ENCODE peak calls at places on chromosomes 11 and 22, in ten cellular contexts. One of them, this sample, is unnamed.

GRCh38 chr22:37330200-37331033 is 48.1 kb downstream of the CYTH4 start:
- DNase-seq in B cell: no peak
- DNase-seq in left lung: peak; percentile 43
- DNase-seq in SW480: no peak
- DNase-seq in NCI-H2029: peak; percentile 26
- DNase-seq in LHCN-M2: peak; percentile 68
- DNase-seq in activated CD8-positive, alpha-beta memory T cell treated with anti-CD3 and anti-CD28 coated beads for 48 hours: no peak
- DNase-seq in BJ: no peak
- DNase-seq in NCI-H1105: peak; percentile 78
- DNase-seq in activated CD4-positive, alpha-beta T cell treated with anti-CD3 and anti-CD28 coated beads, Interleukin-2, amount 10 ng/mL, durations not matched to agents 7 days and 5 days: peak; percentile 50
- DNase-seq in this sample: peak; percentile 87

GRCh38 chr22:22554324-22555284 is 4.5 kb downstream of the PRAME start:
- DNase-seq in B cell: no peak
- DNase-seq in activated CD4-positive, alpha-beta T cell treated with anti-CD3 and anti-CD28 coated beads, Interleukin-2, amount 10 ng/mL, durations not matched to agents 7 days and 5 days: no peak
- DNase-seq in LHCN-M2: no peak
- DNase-seq in NCI-H1105: no peak
- DNase-seq in SW480: no peak
- DNase-seq in activated CD8-positive, alpha-beta memory T cell treated with anti-CD3 and anti-CD28 coated beads for 48 hours: no peak
- DNase-seq in left lung: no peak
- DNase-seq in NCI-H2029: no peak
- DNase-seq in BJ: no peak
- DNase-seq in this sample: no peak

GRCh38 chr11:31967404-31967950 is 123.4 kb upstream of the RCN1 start:
- DNase-seq in LHCN-M2: no peak
- DNase-seq in left lung: no peak
- DNase-seq in B cell: no peak
- DNase-seq in activated CD8-positive, alpha-beta memory T cell treated with anti-CD3 and anti-CD28 coated beads for 48 hours: no peak
- DNase-seq in BJ: no peak
- DNase-seq in NCI-H1105: no peak
- DNase-seq in activated CD4-positive, alpha-beta T cell treated with anti-CD3 and anti-CD28 coated beads, Interleukin-2, amount 10 ng/mL, durations not matched to agents 7 days and 5 days: no peak
- DNase-seq in SW480: no peak
- DNase-seq in NCI-H2029: no peak
- DNase-seq in this sample: no peak

GRCh38 chr11:64457416-64458010 is 98.6 kb downstream of the RPS6KA4 start:
- DNase-seq in LHCN-M2: no peak
- DNase-seq in BJ: no peak
- DNase-seq in activated CD8-positive, alpha-beta memory T cell treated with anti-CD3 and anti-CD28 coated beads for 48 hours: no peak
- DNase-seq in NCI-H2029: no peak
- DNase-seq in B cell: no peak
- DNase-seq in NCI-H1105: no peak
- DNase-seq in SW480: no peak
- DNase-seq in activated CD4-positive, alpha-beta T cell treated with anti-CD3 and anti-CD28 coated beads, Interleukin-2, amount 10 ng/mL, durations not matched to agents 7 days and 5 days: no peak
- DNase-seq in left lung: no peak
- DNase-seq in this sample: no peak

GRCh38 chr11:102197759-102198158 is 87.5 kb downstream of the YAP1 start:
- DNase-seq in activated CD4-positive, alpha-beta T cell treated with anti-CD3 and anti-CD28 coated beads, Interleukin-2, amount 10 ng/mL, durations not matched to agents 7 days and 5 days: no peak
- DNase-seq in SW480: no peak
- DNase-seq in activated CD8-positive, alpha-beta memory T cell treated with anti-CD3 and anti-CD28 coated beads for 48 hours: no peak
- DNase-seq in LHCN-M2: no peak
- DNase-seq in B cell: no peak
- DNase-seq in BJ: no peak
- DNase-seq in NCI-H2029: no peak
- DNase-seq in NCI-H1105: no peak
- DNase-seq in left lung: no peak
- DNase-seq in this sample: no peak

GRCh38 chr22:36467946-36468345 is 13.5 kb downstream of the TXN2 start:
- DNase-seq in NCI-H2029: no peak
- DNase-seq in activated CD4-positive, alpha-beta T cell treated with anti-CD3 and anti-CD28 coated beads, Interleukin-2, amount 10 ng/mL, durations not matched to agents 7 days and 5 days: no peak
- DNase-seq in NCI-H1105: no peak
- DNase-seq in B cell: no peak
- DNase-seq in left lung: no peak
- DNase-seq in activated CD8-positive, alpha-beta memory T cell treated with anti-CD3 and anti-CD28 coated beads for 48 hours: no peak
- DNase-seq in SW480: peak; percentile 93
- DNase-seq in LHCN-M2: peak; percentile 97
- DNase-seq in BJ: peak; percentile 60
- DNase-seq in this sample: no peak

GRCh38 chr11:20529757-20530156 is 69.7 kb upstream of the SLC6A5 start:
- DNase-seq in BJ: no peak
- DNase-seq in LHCN-M2: no peak
- DNase-seq in NCI-H1105: no peak
- DNase-seq in activated CD8-positive, alpha-beta memory T cell treated with anti-CD3 and anti-CD28 coated beads for 48 hours: no peak
- DNase-seq in activated CD4-positive, alpha-beta T cell treated with anti-CD3 and anti-CD28 coated beads, Interleukin-2, amount 10 ng/mL, durations not matched to agents 7 days and 5 days: no peak
- DNase-seq in SW480: no peak
- DNase-seq in B cell: no peak
- DNase-seq in NCI-H2029: no peak
- DNase-seq in left lung: no peak
- DNase-seq in this sample: no peak

GRCh38 chr11:68215087-68215445 is 2.0 kb upstream of the KMT5B start:
- DNase-seq in SW480: peak; percentile 31
- DNase-seq in activated CD4-positive, alpha-beta T cell treated with anti-CD3 and anti-CD28 coated beads, Interleukin-2, amount 10 ng/mL, durations not matched to agents 7 days and 5 days: no peak
- DNase-seq in BJ: no peak
- DNase-seq in left lung: no peak
- DNase-seq in LHCN-M2: no peak
- DNase-seq in activated CD8-positive, alpha-beta memory T cell treated with anti-CD3 and anti-CD28 coated beads for 48 hours: no peak
- DNase-seq in NCI-H2029: no peak
- DNase-seq in NCI-H1105: no peak
- DNase-seq in B cell: peak; percentile 42
- DNase-seq in this sample: no peak

GRCh38 chr11:132992838-132993680 is 539.2 kb downstream of the OPCML start:
- DNase-seq in BJ: no peak
- DNase-seq in activated CD4-positive, alpha-beta T cell treated with anti-CD3 and anti-CD28 coated beads, Interleukin-2, amount 10 ng/mL, durations not matched to agents 7 days and 5 days: no peak
- DNase-seq in SW480: peak; percentile 10
- DNase-seq in left lung: no peak
- DNase-seq in B cell: no peak
- DNase-seq in NCI-H2029: no peak
- DNase-seq in LHCN-M2: no peak
- DNase-seq in NCI-H1105: peak; percentile 71
- DNase-seq in activated CD8-positive, alpha-beta memory T cell treated with anti-CD3 and anti-CD28 coated beads for 48 hours: no peak
- DNase-seq in this sample: no peak

GRCh38 chr11:116224154-116224888 is 548.5 kb downstream of the BUD13 start:
- DNase-seq in SW480: peak; percentile 49
- DNase-seq in activated CD4-positive, alpha-beta T cell treated with anti-CD3 and anti-CD28 coated beads, Interleukin-2, amount 10 ng/mL, durations not matched to agents 7 days and 5 days: peak; percentile 43
- DNase-seq in activated CD8-positive, alpha-beta memory T cell treated with anti-CD3 and anti-CD28 coated beads for 48 hours: no peak
- DNase-seq in left lung: no peak
- DNase-seq in BJ: no peak
- DNase-seq in NCI-H2029: peak; percentile 11
- DNase-seq in NCI-H1105: peak; percentile 72
- DNase-seq in B cell: peak; percentile 20
- DNase-seq in LHCN-M2: peak; percentile 27
- DNase-seq in this sample: peak; percentile 45

GRCh38 chr11:66595245-66595904 is 2.4 kb downstream of the CCS start:
- DNase-seq in left lung: peak; percentile 4
- DNase-seq in SW480: no peak
- DNase-seq in BJ: no peak
- DNase-seq in NCI-H2029: no peak
- DNase-seq in NCI-H1105: peak; percentile 17
- DNase-seq in LHCN-M2: no peak
- DNase-seq in activated CD8-positive, alpha-beta memory T cell treated with anti-CD3 and anti-CD28 coated beads for 48 hours: no peak
- DNase-seq in activated CD4-positive, alpha-beta T cell treated with anti-CD3 and anti-CD28 coated beads, Interleukin-2, amount 10 ng/mL, durations not matched to agents 7 days and 5 days: no peak
- DNase-seq in B cell: no peak
- DNase-seq in this sample: no peak

GRCh38 chr22:32423664-32424063 is 11.6 kb upstream of the RTCB start:
- DNase-seq in BJ: no peak
- DNase-seq in B cell: no peak
- DNase-seq in NCI-H2029: no peak
- DNase-seq in activated CD4-positive, alpha-beta T cell treated with anti-CD3 and anti-CD28 coated beads, Interleukin-2, amount 10 ng/mL, durations not matched to agents 7 days and 5 days: no peak
- DNase-seq in activated CD8-positive, alpha-beta memory T cell treated with anti-CD3 and anti-CD28 coated beads for 48 hours: no peak
- DNase-seq in SW480: no peak
- DNase-seq in left lung: no peak
- DNase-seq in NCI-H1105: no peak
- DNase-seq in LHCN-M2: no peak
- DNase-seq in this sample: no peak

GRCh38 chr22:48941903-48942625 is 885.6 kb downstream of the BRD1 start:
- DNase-seq in NCI-H2029: no peak
- DNase-seq in SW480: no peak
- DNase-seq in LHCN-M2: no peak
- DNase-seq in activated CD4-positive, alpha-beta T cell treated with anti-CD3 and anti-CD28 coated beads, Interleukin-2, amount 10 ng/mL, durations not matched to agents 7 days and 5 days: no peak
- DNase-seq in NCI-H1105: no peak
- DNase-seq in left lung: no peak
- DNase-seq in B cell: no peak
- DNase-seq in activated CD8-positive, alpha-beta memory T cell treated with anti-CD3 and anti-CD28 coated beads for 48 hours: no peak
- DNase-seq in BJ: no peak
- DNase-seq in this sample: no peak

GRCh38 chr11:116331381-116331780 is 441.4 kb downstream of the BUD13 start:
- DNase-seq in NCI-H1105: no peak
- DNase-seq in NCI-H2029: no peak
- DNase-seq in SW480: no peak
- DNase-seq in activated CD8-positive, alpha-beta memory T cell treated with anti-CD3 and anti-CD28 coated beads for 48 hours: no peak
- DNase-seq in B cell: no peak
- DNase-seq in BJ: no peak
- DNase-seq in activated CD4-positive, alpha-beta T cell treated with anti-CD3 and anti-CD28 coated beads, Interleukin-2, amount 10 ng/mL, durations not matched to agents 7 days and 5 days: no peak
- DNase-seq in LHCN-M2: no peak
- DNase-seq in left lung: no peak
- DNase-seq in this sample: no peak

GRCh38 chr11:102226702-102227101 is 90.6 kb upstream of the BIRC3 start:
- DNase-seq in NCI-H1105: no peak
- DNase-seq in left lung: no peak
- DNase-seq in LHCN-M2: peak; percentile 42
- DNase-seq in SW480: no peak
- DNase-seq in NCI-H2029: no peak
- DNase-seq in activated CD4-positive, alpha-beta T cell treated with anti-CD3 and anti-CD28 coated beads, Interleukin-2, amount 10 ng/mL, durations not matched to agents 7 days and 5 days: no peak
- DNase-seq in activated CD8-positive, alpha-beta memory T cell treated with anti-CD3 and anti-CD28 coated beads for 48 hours: no peak
- DNase-seq in B cell: no peak
- DNase-seq in BJ: no peak
- DNase-seq in this sample: no peak

GRCh38 chr11:106381895-106382294 is 304.4 kb downstream of the AASDHPPT start:
- DNase-seq in activated CD8-positive, alpha-beta memory T cell treated with anti-CD3 and anti-CD28 coated beads for 48 hours: no peak
- DNase-seq in NCI-H2029: no peak
- DNase-seq in BJ: no peak
- DNase-seq in left lung: no peak
- DNase-seq in B cell: no peak
- DNase-seq in activated CD4-positive, alpha-beta T cell treated with anti-CD3 and anti-CD28 coated beads, Interleukin-2, amount 10 ng/mL, durations not matched to agents 7 days and 5 days: no peak
- DNase-seq in SW480: no peak
- DNase-seq in LHCN-M2: peak; percentile 23
- DNase-seq in NCI-H1105: no peak
- DNase-seq in this sample: no peak

GRCh38 chr11:14500181-14500651 is 605 bp upstream of the COPB1 start:
- DNase-seq in B cell: peak; percentile 65
- DNase-seq in NCI-H2029: peak; percentile 36
- DNase-seq in activated CD4-positive, alpha-beta T cell treated with anti-CD3 and anti-CD28 coated beads, Interleukin-2, amount 10 ng/mL, durations not matched to agents 7 days and 5 days: peak; percentile 66
- DNase-seq in left lung: peak; percentile 53
- DNase-seq in BJ: peak; percentile 9
- DNase-seq in NCI-H1105: peak; percentile 35
- DNase-seq in SW480: peak; percentile 69
- DNase-seq in activated CD8-positive, alpha-beta memory T cell treated with anti-CD3 and anti-CD28 coated beads for 48 hours: no peak
- DNase-seq in LHCN-M2: peak; percentile 57
- DNase-seq in this sample: peak; percentile 71

GRCh38 chr11:76592961-76593360 is 77.6 kb downstream of the LRRC32 start:
- DNase-seq in SW480: peak; percentile 92
- DNase-seq in BJ: no peak
- DNase-seq in LHCN-M2: no peak
- DNase-seq in NCI-H2029: no peak
- DNase-seq in left lung: no peak
- DNase-seq in activated CD4-positive, alpha-beta T cell treated with anti-CD3 and anti-CD28 coated beads, Interleukin-2, amount 10 ng/mL, durations not matched to agents 7 days and 5 days: no peak
- DNase-seq in activated CD8-positive, alpha-beta memory T cell treated with anti-CD3 and anti-CD28 coated beads for 48 hours: no peak
- DNase-seq in B cell: peak; percentile 1
- DNase-seq in NCI-H1105: no peak
- DNase-seq in this sample: no peak

GRCh38 chr11:113549611-113550061 is 74.4 kb upstream of the DRD2 start:
- DNase-seq in SW480: no peak
- DNase-seq in activated CD4-positive, alpha-beta T cell treated with anti-CD3 and anti-CD28 coated beads, Interleukin-2, amount 10 ng/mL, durations not matched to agents 7 days and 5 days: no peak
- DNase-seq in NCI-H2029: no peak
- DNase-seq in activated CD8-positive, alpha-beta memory T cell treated with anti-CD3 and anti-CD28 coated beads for 48 hours: no peak
- DNase-seq in NCI-H1105: no peak
- DNase-seq in LHCN-M2: peak; percentile 35
- DNase-seq in BJ: no peak
- DNase-seq in B cell: no peak
- DNase-seq in left lung: peak; percentile 49
- DNase-seq in this sample: no peak

GRCh38 chr11:119839504-119840133 is 110.6 kb upstream of the NECTIN1 start:
- DNase-seq in BJ: no peak
- DNase-seq in NCI-H2029: no peak
- DNase-seq in activated CD4-positive, alpha-beta T cell treated with anti-CD3 and anti-CD28 coated beads, Interleukin-2, amount 10 ng/mL, durations not matched to agents 7 days and 5 days: no peak
- DNase-seq in B cell: no peak
- DNase-seq in activated CD8-positive, alpha-beta memory T cell treated with anti-CD3 and anti-CD28 coated beads for 48 hours: no peak
- DNase-seq in NCI-H1105: no peak
- DNase-seq in LHCN-M2: no peak
- DNase-seq in left lung: no peak
- DNase-seq in SW480: no peak
- DNase-seq in this sample: no peak

GRCh38 chr22:29344137-29344536 is 28.6 kb upstream of the RASL10A start:
- DNase-seq in left lung: peak; percentile 85
- DNase-seq in BJ: peak; percentile 84
- DNase-seq in activated CD4-positive, alpha-beta T cell treated with anti-CD3 and anti-CD28 coated beads, Interleukin-2, amount 10 ng/mL, durations not matched to agents 7 days and 5 days: no peak
- DNase-seq in SW480: peak; percentile 69
- DNase-seq in NCI-H2029: peak; percentile 82
- DNase-seq in B cell: no peak
- DNase-seq in activated CD8-positive, alpha-beta memory T cell treated with anti-CD3 and anti-CD28 coated beads for 48 hours: no peak
- DNase-seq in NCI-H1105: peak; percentile 62
- DNase-seq in LHCN-M2: peak; percentile 17
- DNase-seq in this sample: no peak

GRCh38 chr22:47624277-47625012 is 862.0 kb downstream of the TBC1D22A start:
- DNase-seq in B cell: no peak
- DNase-seq in SW480: no peak
- DNase-seq in activated CD8-positive, alpha-beta memory T cell treated with anti-CD3 and anti-CD28 coated beads for 48 hours: no peak
- DNase-seq in NCI-H2029: no peak
- DNase-seq in LHCN-M2: no peak
- DNase-seq in left lung: no peak
- DNase-seq in NCI-H1105: no peak
- DNase-seq in BJ: no peak
- DNase-seq in activated CD4-positive, alpha-beta T cell treated with anti-CD3 and anti-CD28 coated beads, Interleukin-2, amount 10 ng/mL, durations not matched to agents 7 days and 5 days: no peak
- DNase-seq in this sample: no peak

GRCh38 chr11:33329705-33330329 is 72.6 kb downstream of the HIPK3 start:
- DNase-seq in activated CD8-positive, alpha-beta memory T cell treated with anti-CD3 and anti-CD28 coated beads for 48 hours: no peak
- DNase-seq in SW480: peak; percentile 76
- DNase-seq in LHCN-M2: peak; percentile 67
- DNase-seq in left lung: no peak
- DNase-seq in BJ: no peak
- DNase-seq in NCI-H2029: peak; percentile 23
- DNase-seq in activated CD4-positive, alpha-beta T cell treated with anti-CD3 and anti-CD28 coated beads, Interleukin-2, amount 10 ng/mL, durations not matched to agents 7 days and 5 days: peak; percentile 54
- DNase-seq in NCI-H1105: peak; percentile 58
- DNase-seq in B cell: peak; percentile 61
- DNase-seq in this sample: peak; percentile 72

GRCh38 chr11:67260406-67260805 is 5.9 kb upstream of the GRK2 start:
- DNase-seq in NCI-H1105: no peak
- DNase-seq in LHCN-M2: no peak
- DNase-seq in SW480: no peak
- DNase-seq in NCI-H2029: no peak
- DNase-seq in activated CD4-positive, alpha-beta T cell treated with anti-CD3 and anti-CD28 coated beads, Interleukin-2, amount 10 ng/mL, durations not matched to agents 7 days and 5 days: no peak
- DNase-seq in left lung: no peak
- DNase-seq in B cell: no peak
- DNase-seq in activated CD8-positive, alpha-beta memory T cell treated with anti-CD3 and anti-CD28 coated beads for 48 hours: no peak
- DNase-seq in BJ: no peak
- DNase-seq in this sample: no peak

GRCh38 chr22:31626427-31627150 is 35.4 kb downstream of the PISD start:
- DNase-seq in NCI-H2029: peak; percentile 41
- DNase-seq in activated CD8-positive, alpha-beta memory T cell treated with anti-CD3 and anti-CD28 coated beads for 48 hours: no peak
- DNase-seq in NCI-H1105: no peak
- DNase-seq in B cell: no peak
- DNase-seq in activated CD4-positive, alpha-beta T cell treated with anti-CD3 and anti-CD28 coated beads, Interleukin-2, amount 10 ng/mL, durations not matched to agents 7 days and 5 days: no peak
- DNase-seq in left lung: peak; percentile 49
- DNase-seq in SW480: no peak
- DNase-seq in BJ: no peak
- DNase-seq in LHCN-M2: no peak
- DNase-seq in this sample: peak; percentile 24

GRCh38 chr11:46446343-46446751 is 54.8 kb upstream of the CHRM4 start:
- DNase-seq in BJ: no peak
- DNase-seq in left lung: no peak
- DNase-seq in NCI-H1105: no peak
- DNase-seq in SW480: no peak
- DNase-seq in activated CD8-positive, alpha-beta memory T cell treated with anti-CD3 and anti-CD28 coated beads for 48 hours: no peak
- DNase-seq in LHCN-M2: peak; percentile 48
- DNase-seq in activated CD4-positive, alpha-beta T cell treated with anti-CD3 and anti-CD28 coated beads, Interleukin-2, amount 10 ng/mL, durations not matched to agents 7 days and 5 days: no peak
- DNase-seq in B cell: no peak
- DNase-seq in NCI-H2029: peak; percentile 50
- DNase-seq in this sample: no peak

This sample was measured in OCI-LY7.